ENCODE peak calls at places on chromosomes 2 and 18, in five cellular contexts. G, M, A, E and V are unnamed samples.

GRCh38 chr2:237701859-237702370 is 74.5 kb downstream of the LRRFIP1 start:
- DNase-seq in G (no peak), M (no peak), A (no peak), E (no peak), V (no peak)

GRCh38 chr2:127454595-127455565 is 36.7 kb downstream of the PROC start:
- DNase-seq in G (no peak), M (no peak), A (no peak), E (no peak), V (no peak)

GRCh38 chr18:63130176-63130575 is 189.4 kb downstream of the BCL2 start:
- DNase-seq in G (no peak), M (no peak), A (no peak), E (no peak), V (no peak)

GRCh38 chr2:34188464-34188863 is 589.4 kb upstream of the FAM98A start:
- DNase-seq in G (no peak), M (no peak), A (no peak), E (no peak), V (no peak)

GRCh38 chr2:111897924-111898702 is at the start of gene MERTK:
- DNase-seq in G (peak), M (peak), A (peak), E (peak), V (peak)

GRCh38 chr2:219035942-219036341 is 5.4 kb downstream of the CFAP65 start:
- DNase-seq in G (no peak), M (no peak), A (no peak), E (no peak), V (no peak)

GRCh38 chr2:38176619-38177021 is 100.7 kb upstream of the CYP1B1 start:
- DNase-seq in G (no peak), M (no peak), A (no peak), E (no peak), V (no peak)

GRCh38 chr2:33378551-33379220 is 97.8 kb upstream of the RASGRP3 start:
- DNase-seq in G (no peak), M (no peak), A (no peak), E (peak), V (no peak)

GRCh38 chr2:23689891-23690290 is 237.0 kb downstream of the ATAD2B start:
- DNase-seq in G (no peak), M (no peak), A (no peak), E (peak), V (no peak)

GRCh38 chr2:162233197-162233596 is 10.0 kb downstream of the FAP start:
- DNase-seq in G (no peak), M (no peak), A (no peak), E (no peak), V (no peak)

GRCh38 chr2:208573559-208573958 is 167.0 kb downstream of the PTH2R start:
- DNase-seq in G (no peak), M (no peak), A (no peak), E (no peak), V (no peak)

GRCh38 chr2:231133365-231134114 is 8.7 kb upstream of the HTR2B start:
- DNase-seq in G (no peak), M (no peak), A (no peak), E (no peak), V (no peak)

GRCh38 chr2:222064286-222064685 is 234.5 kb downstream of the PAX3 start:
- DNase-seq in G (no peak), M (no peak), A (no peak), E (no peak), V (no peak)

GRCh38 chr18:21117385-21118135 is 5.9 kb upstream of the ROCK1 start:
- DNase-seq in G (no peak), M (no peak), A (no peak), E (no peak), V (no peak)

GRCh38 chr2:175766880-175767279 is 235.2 kb downstream of the LNPK start:
- DNase-seq in G (no peak), M (no peak), A (no peak), E (no peak), V (no peak)

GRCh38 chr2:240920783-240921231 is 14.7 kb downstream of the CROCC2 start:
- DNase-seq in G (no peak), M (no peak), A (no peak), E (peak), V (no peak)

GRCh38 chr2:1503471-1504310 is 90.4 kb downstream of the TPO start:
- DNase-seq in G (no peak), M (no peak), A (no peak), E (no peak), V (no peak)

GRCh38 chr18:79583426-79583825 is 96.2 kb upstream of the CTDP1 start:
- DNase-seq in G (no peak), M (no peak), A (no peak), E (peak), V (no peak)

GRCh38 chr2:124347209-124347608 is 322.1 kb downstream of the CNTNAP5 start:
- DNase-seq in G (no peak), M (no peak), A (no peak), E (peak), V (no peak)

GRCh38 chr2:202375006-202375610 is 1.0 kb upstream of the BMPR2 start:
- DNase-seq in G (peak), M (peak), A (peak), E (peak), V (no peak)

GRCh38 chr2:40281021-40281940 is 170.6 kb downstream of the SLC8A1 start:
- DNase-seq in G (no peak), M (no peak), A (no peak), E (peak), V (no peak)

GRCh38 chr18:62523631-62524442 is 1.0 kb downstream of the ZCCHC2 start:
- DNase-seq in G (peak), M (peak), A (peak), E (peak), V (no peak)

GRCh38 chr2:201831469-201831868 is 25.1 kb downstream of the CDK15 start:
- DNase-seq in G (no peak), M (no peak), A (no peak), E (peak), V (no peak)

GRCh38 chr2:209114588-209114987 is 309.3 kb upstream of the MAP2 start:
- DNase-seq in G (no peak), M (no peak), A (no peak), E (no peak), V (no peak)

GRCh38 chr18:78506031-78506461 is 473.6 kb upstream of the SALL3 start:
- DNase-seq in G (no peak), M (no peak), A (no peak), E (peak), V (no peak)

GRCh38 chr2:145593991-145594702 is 1074.2 kb upstream of the ZEB2 start:
- DNase-seq in G (no peak), M (no peak), A (no peak), E (peak), V (no peak)

GRCh38 chr2:188294547-188294946 is 2.9 kb downstream of the GULP1 start:
- DNase-seq in G (no peak), M (no peak), A (no peak), E (no peak), V (no peak)

GRCh38 chr2:229578052-229578846 is 136.1 kb downstream of the DNER start:
- DNase-seq in G (no peak), M (no peak), A (no peak), E (no peak), V (no peak)

GRCh38 chr2:189751080-189751658 is 11.4 kb downstream of the OSGEPL1 start:
- DNase-seq in G (peak), M (no peak), A (peak), E (no peak), V (peak)

GRCh38 chr2:20221169-20221938 is 3.6 kb downstream of the SDC1 start:
- DNase-seq in G (no peak), M (no peak), A (no peak), E (no peak), V (peak)

GRCh38 chr18:37570336-37570930 is 4.8 kb upstream of the CELF4 start:
- DNase-seq in G (no peak), M (no peak), A (no peak), E (peak), V (no peak)

GRCh38 chr2:120005834-120006521 is 6.9 kb upstream of the EPB41L5 start:
- DNase-seq in G (peak), M (no peak), A (no peak), E (no peak), V (no peak)